ENCODE peak calls at places on chromosomes 16 and 17, in five cellular contexts. H is stimulated activated CD8-positive, alpha-beta memory T cell treated with anti-CD3 and anti-CD28 coated beads, Interleukin-15, amount 100 ng/mL, for 1 hour; E is immature natural killer cell; M is NCI-H2029; K is NCI-H226. Y is an unnamed sample.

GRCh38 chr17:50953518-50953830 is 87.3 kb upstream of the TOB1 start:
- DNase-seq in E (no peak), M (no peak), H (no peak), K (no peak), Y (no peak)

GRCh38 chr17:40330850-40331470 is 22.0 kb downstream of the RARA start:
- DNase-seq in M (no peak), E (no peak), K (no peak), H (no peak), Y (no peak)

GRCh38 chr16:50497592-50497991 is 50.6 kb upstream of the NKD1 start:
- DNase-seq in K (peak; percentile 68), E (no peak), H (no peak), M (no peak), Y (no peak)

GRCh38 chr16:67279296-67280089 is at the start of gene PLEKHG4:
- DNase-seq in H (peak; percentile 53), K (peak; percentile 80), M (peak; percentile 25), E (peak; percentile 80), Y (peak; percentile 64)

GRCh38 chr17:77882481-77883212 is 75.9 kb upstream of the TNRC6C start:
- DNase-seq in M (no peak), E (peak; percentile 97), K (no peak), H (peak; percentile 56), Y (no peak)

GRCh38 chr16:8863594-8864424 is 5.0 kb downstream of the CARHSP1 start:
- DNase-seq in E (no peak), M (no peak), H (no peak), K (no peak), Y (no peak)

GRCh38 chr17:72126575-72127486 is 6.0 kb downstream of the SOX9 start:
- DNase-seq in E (no peak), M (no peak), H (no peak), K (peak; percentile 33), Y (no peak)

GRCh38 chr17:39014795-39015545 is 47.8 kb upstream of the FBXO47 start:
- DNase-seq in K (peak; percentile 7), M (no peak), H (no peak), E (no peak), Y (no peak)

GRCh38 chr17:69144621-69145255 is 3.0 kb upstream of the ABCA6 start:
- DNase-seq in H (no peak), K (no peak), M (no peak), E (no peak), Y (no peak)

GRCh38 chr17:65074778-65075250 is 18.3 kb upstream of the GNA13 start:
- DNase-seq in E (no peak), K (no peak), M (no peak), H (no peak), Y (no peak)

GRCh38 chr16:31354394-31355291 is at the start of gene ITGAX:
- DNase-seq in M (no peak), E (peak; percentile 77), K (peak; percentile 72), H (no peak), Y (no peak)

GRCh38 chr16:51245306-51245705 is 94.2 kb upstream of the SALL1 start:
- DNase-seq in H (no peak), E (no peak), K (no peak), M (no peak), Y (no peak)

GRCh38 chr17:80980397-80981061 is 11.1 kb upstream of the CHMP6 start:
- DNase-seq in H (no peak), M (no peak), E (no peak), K (peak; percentile 22), Y (no peak)

GRCh38 chr16:11744075-11744470 is 1.4 kb upstream of the TXNDC11 start:
- DNase-seq in E (no peak), M (no peak), H (no peak), K (no peak), Y (no peak)

GRCh38 chr16:23476289-23476688 is 23.3 kb upstream of the COG7 start:
- DNase-seq in M (no peak), E (no peak), K (no peak), H (no peak), Y (no peak)